ENCODE peak calls at places on chromosomes 2 and 18, in five cellular contexts. K is activated CD8-positive, alpha-beta T cell treated with anti-CD3 and anti-CD28 coated beads for 36 hours; H is heart left ventricle; B is cardiac fibroblast; Q is choroid plexus epithelial cell. L is an unnamed sample.
A peak's percentile ranks its signal among the peaks of the same experiment; 100 is the strongest.

GRCh38 chr2:136070913-136071312 is 47.0 kb downstream of the CXCR4 start:
- DNase-seq in K (no peak), H (no peak), B (no peak), Q (no peak), L (no peak)

GRCh38 chr2:217858519-217859466 is 144.0 kb downstream of the TNS1 start:
- DNase-seq in K (no peak), H (peak; percentile 88), B (peak; percentile 98), Q (peak; percentile 93), L (no peak)

GRCh38 chr2:237877576-237878307 is 18.3 kb downstream of the RAMP1 start:
- DNase-seq in K (no peak), H (peak; percentile 47), B (no peak), Q (no peak), L (no peak)

GRCh38 chr2:21501344-21502027 is 377.7 kb downstream of the TDRD15 start:
- DNase-seq in K (no peak), H (no peak), B (no peak), Q (no peak), L (no peak)

GRCh38 chr2:53884883-53885282 is 25.1 kb upstream of the GPR75 start:
- DNase-seq in K (no peak), H (no peak), B (no peak), Q (no peak), L (no peak)

GRCh38 chr2:134360750-134361487 is 107.0 kb downstream of the MGAT5 start:
- DNase-seq in K (no peak), H (no peak), B (no peak), Q (no peak), L (no peak)

GRCh38 chr2:101204400-101205095 is 48.1 kb upstream of the CNOT11 start:
- DNase-seq in K (no peak), H (no peak), B (peak; percentile 19), Q (peak; percentile 38), L (no peak)

GRCh38 chr18:78797499-78797898 is 182.1 kb upstream of the SALL3 start:
- DNase-seq in K (no peak), H (peak; percentile 24), B (no peak), Q (no peak), L (no peak)

GRCh38 chr2:18976112-18976961 is 382.1 kb downstream of the OSR1 start:
- DNase-seq in K (no peak), H (no peak), B (peak; percentile 95), Q (peak; percentile 93), L (no peak)

GRCh38 chr2:208245746-208246145 is 9.1 kb downstream of the IDH1 start:
- DNase-seq in K (no peak), H (no peak), B (no peak), Q (no peak), L (no peak)

GRCh38 chr2:212940816-212941215 is 210.6 kb downstream of the IKZF2 start:
- DNase-seq in K (no peak), H (no peak), B (peak; percentile 34), Q (peak; percentile 77), L (no peak)

GRCh38 chr2:84181927-84182326 is 277.2 kb downstream of the SUCLG1 start:
- DNase-seq in K (no peak), H (no peak), B (no peak), Q (no peak), L (no peak)

GRCh38 chr2:128354731-128355470 is 36.2 kb upstream of the HS6ST1 start:
- DNase-seq in K (no peak), H (no peak), B (peak; percentile 39), Q (peak; percentile 71), L (no peak)

GRCh38 chr18:32259553-32259952 is 69.7 kb downstream of the MEP1B start:
- DNase-seq in K (no peak), H (no peak), B (peak; percentile 22), Q (no peak), L (no peak)

GRCh38 chr2:3600256-3600855 is 5.4 kb downstream of the COLEC11 start:
- DNase-seq in K (no peak), H (no peak), B (no peak), Q (no peak), L (no peak)

GRCh38 chr2:237704476-237705224 is 77.3 kb downstream of the LRRFIP1 start:
- DNase-seq in K (no peak), H (no peak), B (peak; percentile 57), Q (no peak), L (no peak)

GRCh38 chr2:239349448-239350135 is 51.2 kb downstream of the HDAC4 start:
- DNase-seq in K (no peak), H (no peak), B (no peak), Q (peak; percentile 85), L (no peak)

GRCh38 chr2:3179208-3179607 is 198.4 kb downstream of the EIPR1 start:
- DNase-seq in K (peak; percentile 47), H (no peak), B (no peak), Q (no peak), L (peak; percentile 43)

GRCh38 chr2:241546771-241547498 is 11.6 kb upstream of the BOK start:
- DNase-seq in K (no peak), H (no peak), B (peak; percentile 85), Q (peak; percentile 88), L (peak; percentile 43)

GRCh38 chr18:79625195-79625923 is 54.2 kb upstream of the CTDP1 start:
- DNase-seq in K (peak; percentile 23), H (no peak), B (peak; percentile 9), Q (peak; percentile 32), L (no peak)

GRCh38 chr2:147456729-147457128 is 388.1 kb upstream of the ACVR2A start:
- DNase-seq in K (no peak), H (no peak), B (no peak), Q (no peak), L (no peak)

GRCh38 chr2:116510117-116510671 is 1304.3 kb upstream of the DDX18 start:
- DNase-seq in K (no peak), H (no peak), B (peak; percentile 1), Q (peak; percentile 0), L (peak; percentile 17)

GRCh38 chr18:3061581-3062416 is 48.9 kb upstream of the LPIN2 start:
- DNase-seq in K (peak; percentile 86), H (no peak), B (no peak), Q (no peak), L (no peak)

GRCh38 chr2:201407265-201407664 is 44.0 kb downstream of the TRAK2 start:
- DNase-seq in K (no peak), H (no peak), B (no peak), Q (peak; percentile 43), L (no peak)

GRCh38 chr18:34866310-34866709 is 156.2 kb downstream of the DTNA start:
- DNase-seq in K (peak; percentile 63), H (no peak), B (no peak), Q (no peak), L (no peak)

GRCh38 chr18:28095041-28095440 is 81.9 kb downstream of the CDH2 start:
- DNase-seq in K (no peak), H (no peak), B (peak; percentile 78), Q (peak; percentile 36), L (no peak)

GRCh38 chr2:238101891-238102841 is 2.0 kb downstream of the ESPNL start:
- DNase-seq in K (no peak), H (peak; percentile 53), B (no peak), Q (no peak), L (no peak)

GRCh38 chr2:65458999-65459398 is 26.6 kb upstream of the SPRED2 start:
- DNase-seq in K (no peak), H (no peak), B (no peak), Q (no peak), L (no peak)

GRCh38 chr2:109415460-109416004 is 198.2 kb downstream of the SEPTIN10 start:
- DNase-seq in K (no peak), H (no peak), B (no peak), Q (no peak), L (no peak)
- TF ChIP-seq CTCF in K (no peak), H (no peak), B (no peak), Q (no peak), L (no peak)

DNA sequence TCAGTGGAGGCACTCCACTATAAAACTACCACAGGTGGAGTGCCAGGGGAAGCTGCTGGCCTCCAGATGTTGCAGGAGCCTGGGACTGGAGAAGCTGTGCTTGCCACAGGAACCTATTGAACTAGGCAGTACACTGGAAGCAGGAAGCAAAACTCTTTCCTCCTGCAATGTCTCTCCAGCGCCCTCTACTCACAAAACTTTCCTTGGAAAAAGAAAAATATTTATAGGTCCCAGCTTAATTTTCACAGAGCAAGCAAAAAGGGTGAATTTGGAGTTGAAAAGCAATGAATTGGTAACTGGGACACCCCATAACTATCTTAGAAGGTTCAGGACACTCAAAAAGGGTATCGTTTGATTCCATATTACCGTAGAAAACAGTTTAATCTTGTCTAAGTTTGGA is 33.2 kb upstream of the REEP1 start:
- DNase-seq in K (no peak), H (no peak), B (no peak), Q (no peak), L (no peak)
- TF ChIP-seq CTCF in K (no peak), H (no peak), B (no peak), Q (peak; percentile 10), L (no peak)

GRCh38 chr2:69993708-69994107 is 32.3 kb upstream of the ASPRV1 start:
- DNase-seq in K (no peak), H (no peak), B (no peak), Q (no peak), L (no peak)

GRCh38 chr2:69995511-69995910 is 34.1 kb upstream of the ASPRV1 start:
- DNase-seq in K (no peak), H (no peak), B (no peak), Q (no peak), L (no peak)

GRCh38 chr2:69992310-69993047 is 31.0 kb upstream of the ASPRV1 start:
- DNase-seq in K (no peak), H (no peak), B (no peak), Q (no peak), L (no peak)

GRCh38 chr2:69993048-69993565 is 31.7 kb upstream of the ASPRV1 start:
- DNase-seq in K (no peak), H (no peak), B (no peak), Q (no peak), L (no peak)

DNA sequence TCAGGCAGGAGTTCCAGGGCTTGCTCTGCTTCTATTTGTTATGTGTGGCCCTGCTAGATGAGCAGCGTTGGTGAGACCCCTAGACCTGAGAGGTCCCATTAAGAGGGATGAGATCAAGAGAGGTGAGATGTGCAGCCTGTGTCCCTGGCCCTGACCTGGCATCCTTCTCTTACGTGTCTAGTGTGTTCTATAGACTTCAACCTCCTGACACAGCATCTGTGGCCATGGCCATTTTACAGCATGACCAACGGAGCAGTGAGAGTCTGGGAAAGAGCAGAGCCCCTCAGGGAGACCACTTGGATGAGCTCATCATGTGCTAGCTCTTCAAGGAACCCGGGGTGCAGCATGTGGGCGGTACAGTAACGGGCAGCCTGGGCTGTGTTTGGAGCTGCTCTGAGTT is 32.7 kb upstream of the ASPRV1 start:
- DNase-seq in K (no peak), H (no peak), B (no peak), Q (no peak), L (no peak)
- TF ChIP-seq CTCF in K (no peak), H (no peak), B (no peak), Q (no peak), L (no peak)

GRCh38 chr18:45169610-45170009 is 445.7 kb upstream of the SLC14A2 start:
- DNase-seq in K (no peak), H (no peak), B (peak; percentile 96), Q (peak; percentile 87), L (no peak)
- TF ChIP-seq CTCF in K (no peak), H (no peak), B (no peak), Q (peak; percentile 20), L (no peak)

GRCh38 chr2:35454966-35455638 is 900.5 kb upstream of the CRIM1 start:
- DNase-seq in K (no peak), H (no peak), B (peak; percentile 1), Q (peak; percentile 16), L (no peak)
- TF ChIP-seq CTCF in K (no peak), H (no peak), B (no peak), Q (peak; percentile 44), L (no peak)

GRCh38 chr2:20350753-20351554 is at the start of gene PUM2:
- DNase-seq in K (peak; percentile 93), H (peak; percentile 96), B (peak; percentile 93), Q (peak; percentile 97), L (peak; percentile 96)
- TF ChIP-seq CTCF in K (no peak), H (no peak), B (no peak), Q (peak; percentile 5), L (no peak)